ENCODE peak calls at places on chromosome 16, in six cellular contexts. One of them, this sample, is unnamed.

GRCh38 chr16:29023279-29024278 is 38.7 kb downstream of the LAT start:
- DNase-seq in stomach: no peak
- DNase-seq in HFFc6: no peak
- DNase-seq in prostate gland: no peak
- DNase-seq in GM10248: no peak
- DNase-seq in thoracic aorta: no peak
- DNase-seq in this sample: no peak

GRCh38 chr16:71846443-71846842 is 667 bp downstream of the ATXN1L start:
- DNase-seq in stomach: no peak
- DNase-seq in HFFc6: no peak
- DNase-seq in prostate gland: no peak
- DNase-seq in GM10248: no peak
- DNase-seq in thoracic aorta: no peak
- DNase-seq in this sample: peak

GRCh38 chr16:13205352-13205751 is 304.0 kb downstream of the SHISA9 start:
- DNase-seq in stomach: no peak
- DNase-seq in HFFc6: no peak
- DNase-seq in prostate gland: no peak
- DNase-seq in GM10248: no peak
- DNase-seq in thoracic aorta: no peak
- DNase-seq in this sample: no peak

GRCh38 chr16:82735696-82736095 is 108.9 kb downstream of the CDH13 start:
- DNase-seq in stomach: no peak
- DNase-seq in HFFc6: no peak
- DNase-seq in prostate gland: no peak
- DNase-seq in GM10248: no peak
- DNase-seq in thoracic aorta: no peak
- DNase-seq in this sample: no peak

GRCh38 chr16:52554334-52554733 is 7.4 kb upstream of the TOX3 start:
- DNase-seq in stomach: no peak
- DNase-seq in HFFc6: no peak
- DNase-seq in prostate gland: no peak
- DNase-seq in GM10248: no peak
- DNase-seq in thoracic aorta: no peak
- DNase-seq in this sample: no peak

GRCh38 chr16:66107661-66108060 is 258.8 kb upstream of the CDH5 start:
- DNase-seq in stomach: no peak
- DNase-seq in HFFc6: peak
- DNase-seq in prostate gland: no peak
- DNase-seq in GM10248: no peak
- DNase-seq in thoracic aorta: no peak
- DNase-seq in this sample: no peak

GRCh38 chr16:11349599-11350276 is 4.5 kb downstream of the RMI2 start:
- DNase-seq in stomach: peak
- DNase-seq in HFFc6: peak
- DNase-seq in prostate gland: peak
- DNase-seq in GM10248: no peak
- DNase-seq in thoracic aorta: no peak
- DNase-seq in this sample: no peak

GRCh38 chr16:53043986-53044571 is 8.6 kb downstream of the CHD9NB start:
- DNase-seq in stomach: no peak
- DNase-seq in HFFc6: no peak
- DNase-seq in prostate gland: peak
- DNase-seq in GM10248: no peak
- DNase-seq in thoracic aorta: no peak
- DNase-seq in this sample: peak

GRCh38 chr16:669666-670065 is 1.7 kb downstream of the RHOT2 start:
- DNase-seq in stomach: no peak
- DNase-seq in HFFc6: no peak
- DNase-seq in prostate gland: no peak
- DNase-seq in GM10248: no peak
- DNase-seq in thoracic aorta: no peak
- DNase-seq in this sample: no peak

DNA sequence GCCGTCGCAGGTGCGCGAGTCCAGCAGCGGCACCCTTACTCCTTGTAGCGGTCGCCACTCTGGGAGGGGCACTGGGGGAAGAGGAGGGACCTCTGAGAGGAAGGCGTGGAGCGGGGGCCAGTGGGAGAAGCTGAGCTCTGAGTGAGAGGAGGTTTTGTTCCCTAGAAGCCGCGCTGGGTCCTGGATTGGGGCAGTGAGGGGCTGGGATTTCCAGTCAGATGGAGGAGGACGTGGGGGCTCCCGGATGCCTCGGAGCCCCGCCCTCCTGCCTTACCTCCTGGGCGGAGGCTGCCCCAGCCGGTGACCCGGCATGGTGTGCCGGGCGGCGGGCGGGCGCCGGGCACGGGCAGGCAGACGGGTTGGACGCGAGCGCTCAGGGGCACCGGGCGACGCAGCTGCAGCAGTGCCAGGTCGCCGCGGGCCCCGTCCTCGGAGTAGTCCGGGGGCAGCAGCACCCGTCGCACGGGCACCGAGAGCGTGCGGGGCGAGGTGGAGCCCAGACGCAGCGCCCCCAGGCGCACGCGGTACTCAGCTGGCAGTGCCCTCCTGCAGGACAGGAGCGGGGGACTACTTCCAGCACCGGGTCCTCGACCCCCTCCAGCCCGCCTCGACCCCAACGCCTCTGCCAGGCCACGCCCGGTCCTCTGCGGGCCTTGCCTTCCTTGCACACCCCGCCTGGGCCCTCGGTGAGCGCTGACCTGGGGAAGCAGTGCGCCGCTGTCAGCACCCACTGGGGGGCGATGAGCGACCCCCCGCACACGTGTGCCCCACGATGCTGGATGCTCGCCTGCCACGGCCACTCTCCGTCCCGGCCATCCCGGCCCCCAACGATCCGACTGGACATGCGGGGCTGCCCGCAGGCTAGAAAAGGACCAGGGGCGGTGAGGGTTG is 2.0 kb downstream of the PRSS33 start:
- DNase-seq in stomach: no peak
- DNase-seq in HFFc6: no peak
- DNase-seq in prostate gland: no peak
- DNase-seq in GM10248: no peak
- DNase-seq in thoracic aorta: no peak
- DNase-seq in this sample: peak
- TF ChIP-seq CTCF in stomach: no peak
- TF ChIP-seq CTCF in HFFc6: peak
- TF ChIP-seq CTCF in prostate gland: no peak
- TF ChIP-seq CTCF in GM10248: no peak
- TF ChIP-seq CTCF in thoracic aorta: no peak
- TF ChIP-seq CTCF in this sample: peak

GRCh38 chr16:84608281-84608680 is 9.6 kb downstream of the COTL1 start:
- DNase-seq in stomach: no peak
- DNase-seq in HFFc6: no peak
- DNase-seq in prostate gland: no peak
- DNase-seq in GM10248: no peak
- DNase-seq in thoracic aorta: no peak
- DNase-seq in this sample: no peak

GRCh38 chr16:84605339-84605848 is 12.5 kb downstream of the COTL1 start:
- DNase-seq in stomach: no peak
- DNase-seq in HFFc6: no peak
- DNase-seq in prostate gland: no peak
- DNase-seq in GM10248: no peak
- DNase-seq in thoracic aorta: no peak
- DNase-seq in this sample: no peak

GRCh38 chr16:84606081-84606875 is 11.6 kb downstream of the COTL1 start:
- DNase-seq in stomach: no peak
- DNase-seq in HFFc6: no peak
- DNase-seq in prostate gland: no peak
- DNase-seq in GM10248: no peak
- DNase-seq in thoracic aorta: no peak
- DNase-seq in this sample: no peak

GRCh38 chr16:84607061-84607460 is 10.8 kb downstream of the COTL1 start:
- DNase-seq in stomach: no peak
- DNase-seq in HFFc6: no peak
- DNase-seq in prostate gland: no peak
- DNase-seq in GM10248: no peak
- DNase-seq in thoracic aorta: no peak
- DNase-seq in this sample: no peak

DNA sequence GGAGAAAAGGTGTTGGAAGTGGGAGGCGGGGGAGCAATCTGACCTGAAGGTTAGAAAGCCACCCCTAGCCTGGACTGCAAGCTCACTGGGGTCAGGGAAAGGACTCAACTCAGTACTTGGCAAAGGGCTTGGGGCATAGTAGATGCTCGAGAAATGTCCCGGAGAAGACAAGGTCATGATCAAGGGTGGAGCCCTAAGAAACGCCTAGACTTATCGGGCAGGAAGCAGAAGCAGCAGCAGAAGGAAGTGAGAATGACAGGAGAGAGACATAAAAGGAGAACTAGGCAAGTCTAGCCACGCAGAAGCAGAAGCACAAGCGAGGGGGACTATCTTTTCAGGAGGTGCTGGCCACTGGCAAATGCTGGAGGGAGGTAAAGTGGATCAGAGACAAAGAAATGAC is 10.2 kb downstream of the COTL1 start:
- DNase-seq in stomach: no peak
- DNase-seq in HFFc6: no peak
- DNase-seq in prostate gland: no peak
- DNase-seq in GM10248: peak
- DNase-seq in thoracic aorta: no peak
- DNase-seq in this sample: no peak
- TF ChIP-seq CTCF in stomach: no peak
- TF ChIP-seq CTCF in HFFc6: no peak
- TF ChIP-seq CTCF in prostate gland: no peak
- TF ChIP-seq CTCF in GM10248: no peak
- TF ChIP-seq CTCF in thoracic aorta: no peak
- TF ChIP-seq CTCF in this sample: no peak

GRCh38 chr16:89257281-89257731 is 39.8 kb downstream of the ZNF778 start:
- DNase-seq in stomach: no peak
- DNase-seq in HFFc6: no peak
- DNase-seq in prostate gland: no peak
- DNase-seq in GM10248: peak
- DNase-seq in thoracic aorta: no peak
- DNase-seq in this sample: no peak
- TF ChIP-seq CTCF in stomach: no peak
- TF ChIP-seq CTCF in HFFc6: no peak
- TF ChIP-seq CTCF in prostate gland: no peak
- TF ChIP-seq CTCF in GM10248: no peak
- TF ChIP-seq CTCF in thoracic aorta: no peak
- TF ChIP-seq CTCF in this sample: peak

DNA sequence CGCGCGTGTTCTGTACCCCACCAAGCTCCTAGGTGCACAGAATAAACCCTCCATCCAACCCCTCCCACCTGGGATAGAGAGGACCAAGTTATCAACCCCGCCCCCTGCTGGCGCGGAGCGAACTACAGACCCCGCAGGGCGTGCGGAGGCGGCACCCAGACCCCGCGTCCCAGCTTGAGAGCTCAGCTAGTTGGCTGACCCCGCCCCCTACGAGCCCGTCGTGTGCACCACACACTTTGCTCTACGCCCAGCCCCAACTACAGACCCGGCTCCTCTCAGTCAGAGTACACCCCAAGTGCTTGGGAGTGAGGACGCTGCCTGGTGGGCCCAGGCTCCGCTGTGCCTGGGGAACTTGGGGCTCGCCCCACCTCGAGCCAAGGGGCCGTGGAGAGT is 1.5 kb downstream of the GRIN2A start:
- DNase-seq in stomach: no peak
- DNase-seq in HFFc6: no peak
- DNase-seq in prostate gland: no peak
- DNase-seq in GM10248: peak
- DNase-seq in thoracic aorta: no peak
- DNase-seq in this sample: peak
- TF ChIP-seq CTCF in stomach: no peak
- TF ChIP-seq CTCF in HFFc6: peak
- TF ChIP-seq CTCF in prostate gland: no peak
- TF ChIP-seq CTCF in GM10248: peak
- TF ChIP-seq CTCF in thoracic aorta: peak
- TF ChIP-seq CTCF in this sample: peak

GRCh38 chr16:57828272-57829161 is 26.2 kb upstream of the KIFC3 start:
- DNase-seq in stomach: no peak
- DNase-seq in HFFc6: no peak
- DNase-seq in prostate gland: no peak
- DNase-seq in GM10248: no peak
- DNase-seq in thoracic aorta: no peak
- DNase-seq in this sample: no peak
- TF ChIP-seq CTCF in stomach: no peak
- TF ChIP-seq CTCF in HFFc6: peak
- TF ChIP-seq CTCF in prostate gland: no peak
- TF ChIP-seq CTCF in GM10248: no peak
- TF ChIP-seq CTCF in thoracic aorta: no peak
- TF ChIP-seq CTCF in this sample: no peak

This sample was measured in Calu3.